ENCODE peak calls at places on chromosomes 16 and 17, in four cellular contexts. U is stomach, F is nephron progenitor cell, A is AG09309. R is an unnamed sample.

GRCh38 chr17:3639981-3640596 is 3.5 kb downstream of the CTNS start:
- DNase-seq in U (peak), F (no peak), A (peak), R (peak)

GRCh38 chr16:30551781-30552180 is 6.4 kb downstream of the ZNF764 start:
- DNase-seq in U (no peak), F (no peak), A (no peak), R (no peak)

GRCh38 chr17:61465550-61466237 is 13.5 kb downstream of the TBX4 start:
- DNase-seq in U (no peak), F (no peak), A (no peak), R (no peak)

GRCh38 chr16:7422489-7422888 is 89.8 kb downstream of the RBFOX1 start:
- DNase-seq in U (no peak), F (no peak), A (no peak), R (no peak)

GRCh38 chr17:45783593-45784292 is 377 bp upstream of the CRHR1 start:
- DNase-seq in U (no peak), F (peak), A (no peak), R (peak)

GRCh38 chr16:78244131-78244899 is 144.9 kb downstream of the WWOX start:
- DNase-seq in U (peak), F (no peak), A (no peak), R (no peak)

GRCh38 chr17:77479817-77480508 is 339.2 kb downstream of the SEC14L1 start:
- DNase-seq in U (no peak), F (no peak), A (no peak), R (no peak)

GRCh38 chr17:75487351-75488070 is 27.8 kb downstream of the CASKIN2 start:
- DNase-seq in U (no peak), F (no peak), A (no peak), R (no peak)

GRCh38 chr17:48160177-48160967 is 52.8 kb downstream of the SNX11 start:
- DNase-seq in U (peak), F (no peak), A (no peak), R (no peak)

GRCh38 chr17:73400915-73401545 is 89.2 kb upstream of the CDC42EP4 start:
- DNase-seq in U (no peak), F (no peak), A (no peak), R (no peak)

GRCh38 chr16:78882751-78883150 is 717.8 kb downstream of the MAF start:
- DNase-seq in U (no peak), F (no peak), A (no peak), R (no peak)

GRCh38 chr16:54651851-54652770 is 278.6 kb upstream of the IRX5 start:
- DNase-seq in U (no peak), F (no peak), A (no peak), R (no peak)

GRCh38 chr17:17063546-17064122 is 21.4 kb downstream of the MPRIP start:
- DNase-seq in U (peak), F (no peak), A (no peak), R (no peak)

DNA sequence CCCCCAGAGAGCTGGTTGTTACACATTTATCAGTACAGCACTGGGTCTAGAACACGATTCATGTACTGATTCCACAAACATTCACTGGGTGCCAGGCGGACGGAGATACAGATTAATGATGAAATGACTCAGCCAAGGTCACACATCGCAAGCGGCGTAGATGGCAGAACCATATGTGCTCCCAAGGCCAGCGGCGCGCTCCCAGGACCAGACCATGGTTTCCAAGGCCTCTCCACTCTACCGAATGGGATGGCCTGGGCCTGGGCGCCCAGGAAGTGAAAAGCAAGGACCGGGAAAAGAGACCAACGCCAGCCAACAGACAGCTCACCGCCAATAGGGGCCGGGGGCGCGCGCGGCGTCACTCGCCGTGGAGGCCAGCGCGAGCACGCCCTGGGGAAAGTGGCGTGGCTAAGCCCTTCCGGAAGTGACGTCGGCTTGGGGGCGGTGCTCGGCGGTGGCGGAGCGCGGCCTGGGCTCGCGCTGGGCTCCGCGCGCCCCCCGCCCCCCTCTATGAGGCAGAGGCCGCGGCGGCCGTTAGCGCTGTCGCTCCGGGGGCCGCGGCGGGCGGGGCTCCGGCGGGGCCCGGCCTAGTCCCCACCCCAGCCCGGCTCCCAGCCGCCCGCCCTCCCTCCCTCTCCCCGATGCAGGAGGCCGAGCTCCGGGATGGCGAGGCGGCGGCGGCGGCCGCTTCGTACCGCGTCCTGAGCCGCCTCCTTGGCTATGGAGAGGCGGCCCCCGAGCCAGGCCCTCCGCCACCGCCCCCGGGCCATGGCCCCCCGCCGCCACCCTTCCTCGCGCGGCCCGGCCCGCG is at the start of gene SOCS7:
- DNase-seq in U (peak), F (peak), A (peak), R (peak)
- TF ChIP-seq CTCF in U (no peak), F (no peak), A (no peak), R (no peak)

DNA sequence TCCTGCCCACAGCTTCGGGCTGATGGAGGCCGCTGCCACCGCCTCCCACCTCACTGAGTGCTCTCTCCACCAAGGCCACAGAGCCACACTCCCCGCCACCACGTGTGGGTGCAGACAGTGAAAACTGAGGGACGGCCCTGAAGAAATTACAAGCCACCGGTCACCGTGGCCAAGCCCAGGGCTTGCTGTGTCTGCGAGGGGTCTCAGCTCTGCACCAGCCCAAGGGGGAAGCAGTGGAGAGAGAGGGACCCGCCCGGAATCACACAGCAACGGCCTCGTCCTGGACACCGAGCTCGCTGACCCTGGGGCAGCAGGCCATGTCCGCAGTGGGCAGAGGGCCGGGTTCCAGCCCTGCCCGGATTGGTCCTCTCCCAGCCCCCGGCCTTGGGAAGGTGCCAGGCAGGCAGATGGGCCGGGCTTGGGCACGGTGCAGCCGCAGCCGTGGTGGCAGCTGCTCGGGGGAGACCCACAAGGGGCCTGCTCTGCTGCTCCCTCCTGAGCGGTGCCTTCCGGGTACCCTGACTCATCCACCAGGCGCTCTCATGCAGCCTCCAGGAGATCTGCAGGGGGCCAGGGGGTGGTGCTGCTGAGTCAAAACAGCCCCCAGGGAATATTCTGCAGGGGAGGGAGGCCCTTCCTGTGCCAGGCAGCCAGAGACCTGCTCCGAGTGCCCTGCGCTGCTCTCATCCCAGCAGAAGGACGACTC is 52.0 kb downstream of the CBFA2T3 start:
- DNase-seq in U (no peak), F (peak), A (peak), R (no peak)
- TF ChIP-seq CTCF in U (no peak), F (no peak), A (peak), R (peak)

GRCh38 chr16:64627288-64627687 is 494.6 kb downstream of the CDH11 start:
- DNase-seq in U (no peak), F (no peak), A (no peak), R (no peak)
- TF ChIP-seq CTCF in U (no peak), F (no peak), A (no peak), R (no peak)

GRCh38 chr16:4003166-4003565 is 113.1 kb downstream of the ADCY9 start:
- DNase-seq in U (no peak), F (no peak), A (no peak), R (no peak)

GRCh38 chr16:3999890-4000325 is 116.3 kb downstream of the ADCY9 start:
- DNase-seq in U (no peak), F (no peak), A (no peak), R (no peak)

GRCh38 chr16:3997231-3997841 is 116.8 kb upstream of the CREBBP start:
- DNase-seq in U (no peak), F (no peak), A (no peak), R (no peak)

GRCh38 chr16:3999479-3999868 is 116.8 kb downstream of the ADCY9 start:
- DNase-seq in U (no peak), F (peak), A (no peak), R (no peak)

DNA sequence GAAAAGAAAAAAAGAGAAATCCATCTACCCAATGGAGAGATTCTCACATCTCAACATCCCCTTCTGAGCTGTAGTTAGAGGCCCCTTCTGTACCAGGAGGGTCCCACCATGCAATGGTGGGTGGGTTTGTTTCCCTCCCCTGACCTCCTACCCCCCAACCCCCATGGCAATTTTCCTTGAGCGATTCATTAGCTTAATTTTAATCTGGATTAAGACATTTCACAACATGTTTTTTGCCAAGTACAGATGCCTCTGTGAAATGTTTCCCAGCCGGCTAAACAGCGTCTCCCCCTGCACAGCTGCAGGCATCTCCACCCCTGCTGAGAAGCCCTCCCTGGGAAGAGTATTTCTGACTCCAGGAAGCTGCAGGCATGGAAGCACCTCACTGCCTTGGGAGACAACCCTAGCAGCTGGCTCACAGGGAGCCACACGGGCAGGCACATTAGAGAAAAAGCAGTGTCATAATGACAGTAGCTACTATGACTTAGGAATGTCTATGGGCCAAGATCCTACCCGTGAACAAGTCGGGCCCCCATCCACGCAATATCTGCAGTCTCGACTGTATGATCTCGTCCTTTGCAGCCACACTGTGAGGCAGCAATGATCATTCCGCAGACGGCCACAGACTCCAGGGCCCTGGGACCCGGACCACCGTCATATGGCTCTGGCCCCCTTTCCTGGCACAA is 117.3 kb downstream of the ADCY9 start:
- DNase-seq in U (no peak), F (no peak), A (no peak), R (peak)
- TF ChIP-seq CTCF in U (no peak), F (no peak), A (no peak), R (no peak)

GRCh38 chr16:14307059-14307531 is 236.0 kb downstream of the MRTFB start:
- DNase-seq in U (no peak), F (no peak), A (no peak), R (no peak)
- TF ChIP-seq CTCF in U (no peak), F (no peak), A (no peak), R (no peak)

GRCh38 chr17:42522263-42522790 is 13.7 kb upstream of the NAGLU start:
- DNase-seq in U (no peak), F (no peak), A (no peak), R (no peak)

GRCh38 chr17:42520540-42520951 is 15.5 kb upstream of the NAGLU start:
- DNase-seq in U (no peak), F (peak), A (no peak), R (peak)

GRCh38 chr17:42519546-42520444 is 16.2 kb upstream of the NAGLU start:
- DNase-seq in U (peak), F (peak), A (peak), R (no peak)

GRCh38 chr17:42521666-42522262 is 14.3 kb upstream of the NAGLU start:
- DNase-seq in U (no peak), F (no peak), A (no peak), R (no peak)

DNA sequence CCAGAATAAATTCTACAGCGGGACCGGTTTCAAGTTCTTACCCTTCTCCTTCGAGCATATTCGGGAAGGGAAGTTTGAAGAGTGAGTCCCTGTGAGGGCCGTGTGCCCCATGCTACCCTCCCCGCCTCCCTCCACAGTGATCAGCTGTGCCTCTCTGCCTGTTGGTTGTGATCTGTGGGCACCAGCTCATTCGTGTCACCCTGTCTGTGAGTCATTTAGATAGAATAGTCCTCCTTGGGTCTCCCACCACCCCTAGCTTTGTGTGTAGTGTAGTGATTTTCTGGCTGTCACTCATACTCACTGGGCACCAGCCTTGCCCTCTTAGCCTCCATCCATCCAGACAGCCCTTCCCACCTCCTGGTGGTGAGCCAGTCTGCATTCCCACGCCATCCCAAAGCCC is 15.0 kb upstream of the NAGLU start:
- DNase-seq in U (no peak), F (no peak), A (no peak), R (no peak)
- TF ChIP-seq CTCF in U (no peak), F (no peak), A (no peak), R (no peak)

GRCh38 chr17:64063766-64064224 is 43.4 kb upstream of the ICAM2 start:
- DNase-seq in U (peak), F (peak), A (no peak), R (peak)
- TF ChIP-seq CTCF in U (peak), F (peak), A (peak), R (peak)

GRCh38 chr16:48682971-48683370 is 73.0 kb upstream of the N4BP1 start:
- DNase-seq in U (no peak), F (no peak), A (no peak), R (no peak)
- TF ChIP-seq CTCF in U (no peak), F (no peak), A (no peak), R (no peak)

GRCh38 chr17:81325057-81325973 is 30.2 kb upstream of the SLC38A10 start:
- DNase-seq in U (no peak), F (no peak), A (no peak), R (peak)

GRCh38 chr17:81323083-81323369 is 27.9 kb upstream of the SLC38A10 start:
- DNase-seq in U (no peak), F (no peak), A (no peak), R (no peak)

GRCh38 chr17:81323411-81323868 is 28.3 kb upstream of the SLC38A10 start:
- DNase-seq in U (no peak), F (no peak), A (no peak), R (no peak)

GRCh38 chr17:81324177-81324905 is 29.2 kb upstream of the SLC38A10 start:
- DNase-seq in U (no peak), F (no peak), A (no peak), R (no peak)

GRCh38 chr17:81322271-81323082 is 27.4 kb upstream of the SLC38A10 start:
- DNase-seq in U (no peak), F (no peak), A (no peak), R (peak)
- TF ChIP-seq CTCF in U (no peak), F (no peak), A (peak), R (peak)

R was measured in WERI-Rb-1.